ENCODE peak calls at places on chromosomes 16 and 17, in four cellular contexts. F is K562, I is psoas muscle, R is keratinocyte. C is an unnamed sample. For H3K4me1, the result is how much of the 10 kb centered on the place peaks cover.

GRCh38 chr16:55622302-55622701 is 33.5 kb upstream of the SLC6A2 start:
- DNase-seq in R (no peak), F (no peak), I (no peak), C (no peak)

GRCh38 chr16:89584768-89585549 is 9.4 kb downstream of the CPNE7 start:
- DNase-seq in R (no peak), I (no peak), F (no peak), C (no peak)

GRCh38 chr16:81388357-81388756 is 56.3 kb upstream of the CMIP start:
- DNase-seq in R (no peak), I (no peak), F (no peak), C (no peak)

GRCh38 chr17:20264996-20265395 is 202.3 kb downstream of the LGALS9B start:
- DNase-seq in R (no peak), F (no peak), I (no peak), C (no peak)

GRCh38 chr16:28569011-28569410 is 15.3 kb downstream of the SGF29 start:
- DNase-seq in F (no peak), I (no peak), R (no peak), C (no peak)

GRCh38 chr17:50589112-50589712 is 28.7 kb downstream of the CACNA1G start:
- DNase-seq in I (no peak), R (no peak), F (no peak), C (no peak)

GRCh38 chr16:23506606-23506994 is 3.7 kb downstream of the GGA2 start:
- DNase-seq in R (no peak), I (no peak), F (no peak), C (no peak)

GRCh38 chr16:78689031-78689430 is 589.6 kb downstream of the WWOX start:
- DNase-seq in F (no peak), R (no peak), I (no peak), C (no peak)

GRCh38 chr17:50051082-50051576 is 4.8 kb upstream of the ITGA3 start:
- DNase-seq in I (peak), R (peak), F (peak), C (peak)

GRCh38 chr17:63446218-63446980 is at the start of gene CYB561:
- DNase-seq in I (peak), F (peak), R (no peak), C (no peak)

GRCh38 chr16:50066482-50067289 is 916 bp downstream of the HEATR3 start:
- DNase-seq in I (no peak), F (no peak), R (no peak), C (no peak)

GRCh38 chr17:75588546-75589016 is 981 bp downstream of the MYO15B start:
- DNase-seq in R (no peak), F (no peak), I (peak), C (no peak)

GRCh38 chr16:27448531-27449433 is 46.8 kb downstream of the IL21R start:
- DNase-seq in F (no peak), R (no peak), I (no peak), C (no peak)

GRCh38 chr17:4834621-4835020 is 1.5 kb downstream of the MINK1 start:
- DNase-seq in F (no peak), R (no peak), I (no peak), C (no peak)

GRCh38 chr17:76371656-76372628 is 12.5 kb upstream of the SPHK1 start:
- DNase-seq in R (peak), I (no peak), F (no peak), C (no peak)

GRCh38 chr16:21554795-21555585 is 44.4 kb upstream of the METTL9 start:
- DNase-seq in R (no peak), F (peak), I (peak), C (peak)

GRCh38 chr16:85395207-85395912 is 217.8 kb upstream of the GSE1 start:
- DNase-seq in F (peak), I (peak), R (peak), C (no peak)

GRCh38 chr17:6487243-6488007 is 43.2 kb downstream of the PIMREG start:
- DNase-seq in I (peak), R (no peak), F (no peak), C (no peak)

GRCh38 chr16:55370762-55371482 is 46.9 kb downstream of the IRX6 start:
- DNase-seq in F (no peak), I (peak), R (no peak), C (peak)

GRCh38 chr17:10750210-10750609 is 20.4 kb upstream of the TMEM220 start:
- DNase-seq in I (no peak), F (no peak), R (no peak), C (no peak)

GRCh38 chr17:60165976-60166375 is 16.2 kb downstream of the CA4 start:
- DNase-seq in R (no peak), F (no peak), I (no peak), C (no peak)

GRCh38 chr17:30352247-30352814 is 18.5 kb upstream of the TMIGD1 start:
- DNase-seq in F (no peak), I (no peak), R (no peak), C (no peak)

DNA sequence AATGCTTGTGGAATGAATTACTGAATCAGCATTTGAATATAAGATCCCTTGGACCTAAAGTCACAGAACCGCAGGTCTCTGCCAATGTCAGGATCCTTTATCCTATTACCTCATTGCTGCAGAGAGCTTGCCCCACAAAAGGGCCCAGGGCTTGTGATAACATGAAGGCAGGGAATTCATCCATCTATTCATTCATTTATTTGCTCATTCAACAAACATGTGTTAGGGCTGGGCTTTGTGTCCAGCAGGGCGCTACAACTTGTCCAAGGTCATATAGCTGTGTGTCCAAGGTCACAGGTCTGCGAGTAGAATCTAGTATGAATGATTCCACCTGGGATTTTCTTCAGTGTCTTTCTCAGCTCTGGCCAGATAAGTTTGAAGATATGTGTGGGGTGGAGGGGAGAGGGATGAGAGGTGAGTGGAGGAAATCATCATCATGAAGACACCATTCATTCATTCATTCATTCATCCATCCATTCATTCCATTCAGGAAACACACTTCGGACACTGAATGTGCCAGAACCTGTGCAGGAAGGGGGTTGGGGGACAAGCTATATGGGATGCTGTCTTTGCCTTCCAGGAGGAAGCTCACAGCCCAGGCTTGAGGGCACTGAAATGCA is 1.3 kb upstream of the UNC45B start:
- DNase-seq in F (no peak), I (no peak), R (no peak), C (no peak)
- H3K27ac ChIP-seq in F (no peak), I (peak), R (no peak), C (no peak)

GRCh38 chr16:17832738-17833137 is 362.0 kb upstream of the XYLT1 start:
- DNase-seq in R (peak), I (no peak), F (no peak), C (no peak)

GRCh38 chr16:17830651-17831050 is 359.9 kb upstream of the XYLT1 start:
- DNase-seq in R (no peak), I (no peak), F (no peak), C (no peak)

GRCh38 chr16:17828012-17828411 is 357.3 kb upstream of the XYLT1 start:
- DNase-seq in R (no peak), I (no peak), F (no peak), C (no peak)

GRCh38 chr16:17829826-17830225 is 359.1 kb upstream of the XYLT1 start:
- DNase-seq in R (no peak), I (no peak), F (no peak), C (no peak)

DNA sequence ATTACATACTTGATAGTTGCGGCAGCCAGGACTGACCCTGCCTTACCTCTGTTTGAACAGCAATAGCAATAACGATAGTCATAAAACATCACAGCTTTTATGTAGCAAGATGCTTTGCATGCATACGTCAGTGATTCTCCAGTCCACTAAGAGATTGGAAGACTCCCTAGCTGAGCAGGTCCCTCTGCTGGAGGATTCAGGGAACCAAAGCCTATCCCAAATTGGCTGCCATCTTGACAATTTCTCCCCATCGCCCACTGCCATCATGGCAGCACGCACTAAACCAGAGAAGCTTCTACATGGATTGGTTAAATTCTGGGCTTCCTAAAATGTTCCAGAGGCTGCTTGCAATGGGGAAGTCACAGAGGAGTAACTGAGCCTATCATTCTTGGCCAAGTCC is 360.6 kb upstream of the XYLT1 start:
- DNase-seq in R (no peak), I (no peak), F (peak), C (peak)
- TF ChIP-seq CTCF in R (no peak), I (no peak), F (peak), C (peak)

GRCh38 chr17:40702271-40702670 is 1.3 kb downstream of the KRT24 start:
- DNase-seq in R (no peak), F (no peak), I (no peak), C (no peak)

GRCh38 chr17:40699359-40699758 is 4.2 kb downstream of the KRT24 start:
- DNase-seq in F (no peak), I (no peak), R (no peak), C (no peak)

GRCh38 chr17:40696651-40697072 is 6.9 kb downstream of the KRT24 start:
- DNase-seq in R (no peak), I (no peak), F (no peak), C (no peak)

GRCh38 chr17:40703652-40704051 is at the start of gene KRT24:
- DNase-seq in F (no peak), R (no peak), I (no peak), C (no peak)

DNA sequence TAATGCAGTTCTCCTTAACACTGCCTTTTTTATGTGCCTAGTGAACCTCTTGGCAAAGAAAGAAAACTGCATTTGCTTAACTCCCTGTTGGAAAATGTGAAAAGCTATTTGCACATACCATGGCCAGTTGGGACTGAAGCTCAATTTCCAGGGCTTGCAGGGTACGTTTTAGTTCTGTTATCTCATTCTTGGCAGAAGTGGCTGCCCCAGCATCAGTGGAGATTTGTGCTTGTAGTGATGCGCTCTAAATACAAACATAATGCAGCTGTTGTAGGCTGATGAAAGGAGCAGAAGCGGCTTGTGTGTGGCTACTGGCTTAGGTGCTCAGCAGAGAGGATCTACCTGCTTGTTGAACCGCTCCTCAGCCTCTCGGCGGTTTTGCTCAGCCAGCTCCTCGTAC is 3.7 kb downstream of the KRT24 start:
- DNase-seq in R (no peak), I (no peak), F (no peak), C (no peak)
- H3K4me1 ChIP-seq in R (under half), I (under half), F (under half), C (under half)

GRCh38 chr17:53426505-53426904 is 396.2 kb upstream of the KIF2B start:
- DNase-seq in R (no peak), I (no peak), F (no peak), C (no peak)

DNA sequence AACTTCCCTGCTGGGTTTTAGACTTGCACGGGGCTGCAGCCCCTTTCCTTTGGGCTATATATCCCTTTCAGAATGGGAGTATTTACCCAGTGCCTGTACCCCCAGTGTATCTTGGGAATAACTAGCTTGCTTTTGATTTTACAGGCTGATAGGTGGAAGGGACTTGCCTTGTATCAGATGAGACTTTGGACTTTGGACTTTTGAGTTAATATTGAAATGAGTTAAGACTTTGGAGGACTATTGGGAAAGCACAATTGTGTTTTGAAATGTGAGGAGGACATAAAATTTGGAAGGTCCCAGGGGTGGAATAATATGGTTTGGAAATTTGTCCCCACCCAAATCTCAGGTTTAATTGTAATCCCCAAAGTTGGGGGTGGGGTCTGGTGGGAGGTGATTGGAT is 393.8 kb upstream of the KIF2B start:
- DNase-seq in I (no peak), F (no peak), R (no peak), C (no peak)
- H3K27ac ChIP-seq in I (no peak), F (no peak), R (no peak), C (no peak)

DNA sequence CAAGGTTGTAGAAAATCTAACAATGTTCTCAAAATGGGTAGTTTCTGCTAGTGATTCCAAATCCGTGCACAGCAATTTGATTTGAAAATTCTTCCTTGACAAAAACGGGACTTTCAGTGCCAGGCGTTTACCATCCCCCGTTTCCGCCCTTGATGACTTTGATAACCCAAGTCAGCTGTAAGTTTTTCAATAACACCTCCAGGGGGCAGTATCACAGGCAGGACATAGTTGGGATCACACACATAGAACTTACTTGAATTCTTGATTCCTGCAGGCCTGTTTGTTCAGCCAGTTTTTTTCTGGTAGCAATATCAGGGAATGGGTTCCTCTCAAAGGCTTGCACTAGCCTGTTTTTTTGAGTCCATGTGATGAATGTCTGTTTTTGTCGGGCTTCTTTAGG is 5.6 kb downstream of the DUXB start:
- DNase-seq in F (peak), R (no peak), I (no peak), C (no peak)
- TF ChIP-seq CTCF in F (peak), R (no peak), I (no peak), C (peak)

C was measured in H9.